ENCODE peak calls at places on chromosomes 4 and X, in eight cellular contexts. Z is ovary, K is right lobe of liver, P is WTC11, V is BJ, M is OCI-LY7, X is Calu3, Q is progenitor cell of endocrine pancreas. F is an unnamed sample.

GRCh38 chrX:133947022-133947421 is 38.4 kb downstream of the GPC3 start:
- DNase-seq in Z (no peak), K (no peak), P (no peak), V (no peak), M (no peak), X (no peak), Q (no peak), F (no peak)

GRCh38 chrX:13888284-13888683 is 71.4 kb upstream of the GPM6B start:
- DNase-seq in Z (no peak), K (no peak), P (no peak), V (no peak), M (no peak), X (no peak), Q (no peak), F (no peak)

GRCh38 chrX:15447985-15448639 is 45.0 kb downstream of the PIR start:
- DNase-seq in Z (no peak), K (no peak), P (no peak), V (no peak), M (no peak), X (no peak), Q (no peak), F (no peak)

GRCh38 chr4:186486172-186486571 is 69.2 kb downstream of the MTNR1A start:
- DNase-seq in Z (no peak), K (no peak), P (no peak), V (no peak), M (no peak), X (no peak), Q (no peak), F (no peak)

GRCh38 chr4:64158648-64159326 is 250.5 kb downstream of the TECRL start:
- DNase-seq in Z (no peak), K (no peak), P (peak; percentile 67), V (no peak), M (peak; percentile 66), X (peak; percentile 52), Q (peak; percentile 40), F (peak; percentile 82)

GRCh38 chr4:168484626-168485025 is 4.3 kb upstream of the DDX60L start:
- DNase-seq in Z (no peak), K (no peak), P (no peak), V (peak; percentile 91), M (no peak), X (no peak), Q (no peak), F (peak; percentile 32)

GRCh38 chrX:102832661-102833060 is 104.4 kb upstream of the RAB40AL start:
- DNase-seq in Z (no peak), K (no peak), P (no peak), V (no peak), M (no peak), X (no peak), Q (no peak), F (peak; percentile 7)

GRCh38 chr4:78441786-78442185 is 109.8 kb upstream of the ANXA3 start:
- DNase-seq in Z (no peak), K (no peak), P (no peak), V (no peak), M (no peak), X (no peak), Q (no peak), F (no peak)

GRCh38 chr4:65310586-65310985 is 359.7 kb downstream of the EPHA5 start:
- DNase-seq in Z (no peak), K (no peak), P (no peak), V (no peak), M (no peak), X (no peak), Q (no peak), F (no peak)

GRCh38 chr4:89416968-89417367 is 109.4 kb upstream of the GPRIN3 start:
- DNase-seq in Z (no peak), K (no peak), P (no peak), V (no peak), M (no peak), X (no peak), Q (no peak), F (no peak)

GRCh38 chr4:42655921-42656735 is 777 bp downstream of the ATP8A1 start:
- DNase-seq in Z (peak; percentile 53), K (peak; percentile 67), P (peak; percentile 40), V (no peak), M (peak; percentile 90), X (peak; percentile 7), Q (peak; percentile 38), F (no peak)

GRCh38 chr4:27129871-27130277 is 269.2 kb downstream of the STIM2 start:
- DNase-seq in Z (no peak), K (no peak), P (no peak), V (no peak), M (no peak), X (no peak), Q (no peak), F (peak; percentile 43)

GRCh38 chr4:105194328-105195231 is 47.9 kb downstream of the TET2 start:
- DNase-seq in Z (no peak), K (no peak), P (no peak), V (no peak), M (no peak), X (no peak), Q (no peak), F (no peak)

GRCh38 chr4:76905521-76905920 is 7.6 kb upstream of the SOWAHB start:
- DNase-seq in Z (no peak), K (no peak), P (no peak), V (peak; percentile 62), M (no peak), X (no peak), Q (no peak), F (no peak)

GRCh38 chr4:113979973-113980615 is 647 bp upstream of the ARSJ start:
- DNase-seq in Z (no peak), K (no peak), P (peak; percentile 18), V (no peak), M (no peak), X (no peak), Q (no peak), F (no peak)

GRCh38 chr4:179415016-179415841 is 1973.0 kb upstream of the AGA start:
- DNase-seq in Z (no peak), K (no peak), P (no peak), V (no peak), M (no peak), X (peak; percentile 1), Q (no peak), F (peak; percentile 55)

GRCh38 chrX:103913356-103914020 is 48.9 kb upstream of the TMSB15B start:
- DNase-seq in Z (no peak), K (no peak), P (peak; percentile 10), V (no peak), M (no peak), X (no peak), Q (no peak), F (no peak)

GRCh38 chrX:103918050-103918449 is 44.4 kb upstream of the TMSB15B start:
- DNase-seq in Z (peak; percentile 60), K (no peak), P (peak; percentile 70), V (no peak), M (peak; percentile 72), X (peak; percentile 72), Q (peak; percentile 44), F (peak; percentile 64)

GRCh38 chrX:103918584-103919335 is 43.7 kb upstream of the TMSB15B start:
- DNase-seq in Z (peak; percentile 69), K (peak; percentile 57), P (peak; percentile 64), V (no peak), M (peak; percentile 75), X (peak; percentile 69), Q (peak; percentile 20), F (peak; percentile 65)

GRCh38 chrX:103919336-103919682 is 43.1 kb upstream of the TMSB15B start:
- DNase-seq in Z (no peak), K (no peak), P (no peak), V (no peak), M (peak; percentile 73), X (peak; percentile 15), Q (no peak), F (peak; percentile 35)
- TF ChIP-seq CTCF in Z (no peak), K (no peak), P (no peak), V (peak; percentile 29), M (peak; percentile 54), X (peak; percentile 35), Q (peak; percentile 35), F (peak; percentile 18)

GRCh38 chr4:127352220-127352619 is 280.5 kb upstream of the INTU start:
- DNase-seq in Z (no peak), K (no peak), P (peak; percentile 23), V (no peak), M (no peak), X (no peak), Q (no peak), F (no peak)
- TF ChIP-seq CTCF in Z (no peak), K (no peak), P (no peak), V (no peak), M (no peak), X (no peak), Q (peak; percentile 9), F (no peak)

GRCh38 chrX:44235534-44235933 is 107.9 kb downstream of the EFHC2 start:
- DNase-seq in Z (no peak), K (no peak), P (no peak), V (no peak), M (no peak), X (no peak), Q (no peak), F (no peak)

GRCh38 chrX:44241551-44241950 is 101.9 kb downstream of the EFHC2 start:
- DNase-seq in Z (no peak), K (no peak), P (no peak), V (no peak), M (no peak), X (no peak), Q (no peak), F (no peak)

GRCh38 chrX:44234541-44234940 is 108.9 kb downstream of the EFHC2 start:
- DNase-seq in Z (no peak), K (no peak), P (no peak), V (no peak), M (no peak), X (no peak), Q (no peak), F (no peak)

GRCh38 chrX:44234116-44234515 is 109.4 kb downstream of the EFHC2 start:
- DNase-seq in Z (no peak), K (no peak), P (no peak), V (no peak), M (no peak), X (no peak), Q (no peak), F (no peak)

GRCh38 chrX:44239036-44239435 is 104.4 kb downstream of the EFHC2 start:
- DNase-seq in Z (no peak), K (no peak), P (no peak), V (no peak), M (no peak), X (no peak), Q (no peak), F (no peak)
- TF ChIP-seq CTCF in Z (no peak), K (no peak), P (no peak), V (no peak), M (no peak), X (no peak), Q (no peak), F (no peak)

DNA sequence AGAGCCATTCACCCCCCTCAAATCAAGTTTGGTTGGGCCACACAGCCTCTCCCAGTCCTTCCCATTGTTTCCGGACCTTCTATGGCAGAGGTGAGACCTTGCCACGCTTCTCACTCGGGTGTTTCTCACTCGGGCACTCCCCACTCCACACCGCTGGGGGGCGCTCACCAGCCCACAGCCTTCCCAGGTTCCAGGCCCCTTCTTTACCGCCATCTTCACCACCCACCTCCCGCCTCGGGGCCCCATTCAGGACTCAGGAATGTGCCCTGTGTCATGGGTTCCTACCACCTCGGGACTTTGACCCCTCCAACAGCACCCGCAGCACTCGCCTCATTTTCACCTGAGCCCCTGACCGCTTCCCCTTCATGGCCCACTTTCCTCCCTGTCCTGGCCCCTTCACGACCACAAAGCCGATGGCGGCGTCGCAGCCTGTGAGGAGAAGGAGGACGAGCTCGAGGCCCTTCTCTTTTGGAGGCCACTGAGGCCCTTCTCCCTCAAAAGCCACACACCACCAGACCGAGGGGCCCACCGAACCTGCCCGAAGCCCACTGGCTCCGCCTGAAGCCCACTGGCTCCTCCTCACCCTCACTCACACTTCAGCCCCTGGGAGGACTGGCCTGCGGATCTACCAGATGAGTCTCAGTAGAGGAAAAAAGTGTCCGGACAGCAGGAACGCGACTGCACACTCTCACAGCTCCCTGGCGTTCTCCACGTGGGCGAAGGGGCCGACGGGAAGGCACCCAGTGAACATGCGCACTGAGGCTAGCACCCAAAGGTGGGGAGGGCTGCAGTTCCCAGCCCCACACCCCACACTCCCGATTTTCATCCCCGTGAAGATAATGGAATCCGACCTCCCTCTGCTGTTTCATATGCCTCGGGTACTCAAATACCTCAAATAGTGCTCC is at the start of gene PAGE1:
- DNase-seq in Z (no peak), K (no peak), P (no peak), V (no peak), M (no peak), X (no peak), Q (no peak), F (no peak)
- TF ChIP-seq CTCF in Z (no peak), K (no peak), P (no peak), V (no peak), M (no peak), X (no peak), Q (no peak), F (no peak)